ENCODE peak calls at places on chromosomes 7 and 10, in five cellular contexts. G, O, K, S and M are unnamed samples.

GRCh38 chr10:45144666-45145065 is 143.9 kb downstream of the ZNF22 start:
- DNase-seq in G (no peak), O (no peak), K (no peak), S (no peak), M (no peak)

GRCh38 chr7:80908360-80908797 is 10.5 kb downstream of the SEMA3C start:
- DNase-seq in G (no peak), O (no peak), K (no peak), S (no peak), M (no peak)

GRCh38 chr10:1475095-1475583 is 262.2 kb downstream of the ADARB2 start:
- DNase-seq in G (no peak), O (no peak), K (no peak), S (no peak), M (no peak)

GRCh38 chr7:26376208-26376917 is 84.7 kb downstream of the SNX10 start:
- DNase-seq in G (no peak), O (peak; percentile 67), K (peak; percentile 70), S (no peak), M (peak; percentile 69)

GRCh38 chr7:53740971-53741370 is 705.5 kb downstream of the POM121L12 start:
- DNase-seq in G (no peak), O (no peak), K (no peak), S (no peak), M (no peak)

GRCh38 chr7:92847305-92847704 is 10.9 kb upstream of the CDK6 start:
- DNase-seq in G (no peak), O (no peak), K (no peak), S (no peak), M (no peak)

GRCh38 chr10:28558186-28558585 is 25.3 kb downstream of the WAC start:
- DNase-seq in G (no peak), O (no peak), K (no peak), S (no peak), M (no peak)

GRCh38 chr7:133275441-133276105 is 22.7 kb downstream of the EXOC4 start:
- DNase-seq in G (peak; percentile 65), O (no peak), K (no peak), S (no peak), M (no peak)

GRCh38 chr10:49745756-49746155 is 16.4 kb downstream of the OGDHL start:
- DNase-seq in G (no peak), O (no peak), K (no peak), S (no peak), M (no peak)

GRCh38 chr7:130256716-130257115 is 9.9 kb upstream of the CPA2 start:
- DNase-seq in G (no peak), O (no peak), K (no peak), S (no peak), M (no peak)
- TF ChIP-seq CTCF in G (no peak), O (no peak), K (no peak), S (no peak), M (no peak)

GRCh38 chr10:117543245-117543998 is 876 bp downstream of the EMX2 start:
- DNase-seq in G (no peak), O (no peak), K (no peak), S (no peak), M (peak; percentile 36)
- TF ChIP-seq CTCF in G (no peak), O (no peak), K (no peak), S (no peak), M (no peak)

GRCh38 chr7:123208793-123209192 is 9.0 kb upstream of the SLC13A1 start:
- DNase-seq in G (no peak), O (no peak), K (no peak), S (no peak), M (no peak)
- TF ChIP-seq CTCF in G (no peak), O (no peak), K (no peak), S (no peak), M (no peak)

GRCh38 chr7:73974948-73975926 is 52.7 kb upstream of the ELN start:
- DNase-seq in G (no peak), O (no peak), K (no peak), S (no peak), M (no peak)

GRCh38 chr7:73977626-73978618 is 50.1 kb upstream of the ELN start:
- DNase-seq in G (peak; percentile 26), O (peak; percentile 30), K (no peak), S (no peak), M (no peak)

GRCh38 chr7:73980206-73980605 is 47.8 kb upstream of the ELN start:
- DNase-seq in G (no peak), O (no peak), K (no peak), S (no peak), M (no peak)

GRCh38 chr7:73976761-73977625 is 51.0 kb upstream of the ELN start:
- DNase-seq in G (no peak), O (peak; percentile 28), K (no peak), S (no peak), M (no peak)

DNA sequence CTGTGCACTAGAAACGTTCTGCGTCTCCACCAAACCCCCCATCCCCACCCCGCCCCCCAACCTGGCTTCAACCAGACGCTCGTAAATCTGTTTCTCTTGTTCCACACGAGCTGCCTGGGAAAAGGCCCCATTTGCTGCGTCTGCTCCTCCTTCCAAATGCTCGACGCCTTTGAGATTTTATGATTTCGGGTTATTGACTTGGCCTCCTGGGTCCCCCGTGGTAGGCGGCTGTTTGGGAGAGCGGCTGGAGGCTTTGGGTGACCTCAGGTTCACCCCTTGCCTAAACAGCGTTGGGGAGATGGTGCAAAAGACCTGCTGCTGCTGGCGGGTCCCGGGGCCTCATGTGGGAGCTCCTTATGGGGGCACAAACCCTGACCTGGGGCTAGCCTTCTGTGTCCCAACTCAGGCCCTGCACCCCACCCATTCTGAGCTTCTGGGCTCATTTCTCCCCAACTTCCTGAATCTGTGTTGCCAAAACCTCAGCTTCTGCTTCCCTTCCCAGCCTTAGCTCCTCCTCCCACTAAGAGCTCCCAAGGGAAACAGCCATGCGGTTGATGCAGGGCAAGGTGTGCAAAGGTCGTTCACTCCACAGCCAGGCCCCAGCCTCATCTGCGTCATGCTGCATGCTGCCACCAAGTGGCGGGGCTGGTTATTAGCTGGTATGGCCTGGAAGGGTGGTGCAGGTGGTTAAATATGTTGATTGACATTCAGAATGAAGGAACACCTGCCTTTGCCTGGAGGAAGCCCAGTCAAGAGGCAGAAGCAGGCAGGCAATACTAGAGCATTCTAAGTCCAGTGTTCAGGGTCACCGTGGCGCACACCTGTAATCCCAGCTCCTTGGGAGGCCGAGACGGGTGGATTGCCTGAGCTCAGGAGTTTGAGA is 49.1 kb upstream of the ELN start:
- DNase-seq in G (peak; percentile 12), O (peak; percentile 39), K (no peak), S (no peak), M (peak; percentile 81)
- TF ChIP-seq CTCF in G (peak; percentile 21), O (no peak), K (peak; percentile 29), S (peak; percentile 37), M (peak; percentile 60)

GRCh38 chr7:143492799-143493568 is 15.3 kb downstream of the TAS2R41 start:
- DNase-seq in G (peak; percentile 59), O (no peak), K (no peak), S (no peak), M (no peak)

GRCh38 chr7:143492043-143492471 is 14.4 kb downstream of the TAS2R41 start:
- DNase-seq in G (peak; percentile 80), O (no peak), K (no peak), S (peak; percentile 23), M (no peak)

GRCh38 chr7:143487566-143487965 is 9.9 kb downstream of the TAS2R41 start:
- DNase-seq in G (peak; percentile 20), O (no peak), K (peak; percentile 69), S (no peak), M (no peak)

GRCh38 chr7:143493755-143494154 is 16.1 kb downstream of the TAS2R41 start:
- DNase-seq in G (no peak), O (no peak), K (no peak), S (no peak), M (no peak)

DNA sequence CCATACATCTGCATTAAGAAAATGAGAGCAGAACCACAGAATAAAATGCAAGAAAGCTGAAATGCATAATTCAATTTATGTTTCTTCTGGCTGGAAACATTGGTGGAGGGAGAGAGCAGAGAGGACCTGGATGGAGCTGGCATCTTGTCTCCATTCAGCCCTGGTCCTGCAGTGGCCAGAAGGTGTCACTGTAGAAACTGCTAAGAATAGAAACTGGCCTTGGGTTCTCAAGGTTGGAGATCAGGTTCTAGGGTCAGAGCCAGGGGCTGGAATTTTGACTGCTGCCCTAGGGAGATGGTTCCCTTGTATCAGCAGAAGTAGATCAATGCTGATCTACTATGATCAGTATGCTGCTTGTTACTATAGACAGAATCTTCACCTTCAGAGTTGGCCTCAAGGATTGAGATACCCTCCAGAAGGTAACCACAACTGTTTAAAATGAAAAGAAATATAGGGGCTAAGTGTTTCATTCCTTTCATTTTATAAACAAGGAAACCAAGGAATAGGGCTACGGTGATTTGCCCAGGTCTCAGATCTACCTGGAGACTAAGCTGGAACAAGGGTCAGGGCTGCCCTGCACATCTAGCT is 13.1 kb downstream of the TAS2R41 start:
- DNase-seq in G (no peak), O (no peak), K (peak; percentile 54), S (no peak), M (no peak)
- TF ChIP-seq CTCF in G (peak; percentile 46), O (no peak), K (peak; percentile 48), S (peak; percentile 47), M (peak; percentile 54)

DNA sequence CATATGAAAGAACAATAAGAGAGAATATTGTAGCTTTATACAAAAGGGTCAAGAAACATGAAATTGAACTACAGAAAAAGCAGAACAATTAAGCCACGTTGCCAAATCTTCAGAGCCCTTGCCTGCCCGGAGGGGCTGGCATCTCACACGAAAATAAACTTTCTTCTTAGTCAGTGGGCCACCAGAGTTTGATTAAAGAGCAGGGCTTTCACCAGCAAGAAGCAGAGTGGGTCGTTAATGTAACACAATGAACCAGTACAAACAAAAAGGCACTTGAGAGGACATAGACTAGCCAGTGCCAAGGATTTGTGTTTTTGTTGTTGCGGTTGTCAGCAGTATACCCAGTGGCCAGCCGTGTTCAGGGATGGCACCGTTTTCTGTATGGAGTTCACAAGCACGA is 155.4 kb downstream of the NRP1 start:
- DNase-seq in G (no peak), O (no peak), K (no peak), S (no peak), M (no peak)
- TF ChIP-seq CTCF in G (no peak), O (no peak), K (no peak), S (no peak), M (no peak)

DNA sequence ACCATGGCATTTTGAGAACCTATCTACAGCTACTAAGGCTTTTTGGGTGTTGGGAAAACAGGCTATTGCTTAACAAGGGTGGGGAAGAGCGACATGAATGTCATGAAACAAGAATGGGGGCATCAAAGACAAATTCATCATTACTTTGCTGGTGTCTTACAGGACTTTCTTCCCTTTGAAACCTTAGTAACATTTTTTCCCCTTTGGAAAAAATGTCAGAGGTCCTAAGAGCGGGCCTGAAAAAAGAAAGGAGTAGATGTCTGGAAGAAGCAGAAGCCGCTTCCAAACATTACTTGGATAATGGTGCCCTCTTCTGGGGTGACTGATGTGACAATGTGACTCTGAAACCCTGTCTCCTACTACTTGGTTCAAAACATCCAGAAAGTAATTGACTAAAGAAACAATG is 3.8 kb upstream of the DDX50 start:
- DNase-seq in G (peak; percentile 66), O (no peak), K (no peak), S (peak; percentile 38), M (peak; percentile 43)
- TF ChIP-seq CTCF in G (peak; percentile 16), O (peak; percentile 18), K (peak; percentile 42), S (peak; percentile 54), M (peak; percentile 57)

GRCh38 chr10:89419548-89419947 is 5.2 kb downstream of the IFIT5 start:
- DNase-seq in G (peak; percentile 21), O (peak; percentile 35), K (no peak), S (no peak), M (peak; percentile 31)
- TF ChIP-seq CTCF in G (peak; percentile 63), O (peak; percentile 79), K (peak; percentile 20), S (peak; percentile 63), M (peak; percentile 45)